ENCODE peak calls at places on chromosomes 4 and X, in nine cellular contexts. V is GM06990, F is Right ventricle myocardium superior, H is bronchial epithelial cell, L is dorsolateral prefrontal cortex, I is ELF-1, X is DMS 273 treated with DMSO at 0.1 percent for 48 hours, U is H4, O is Panc1. M is an unnamed sample.

GRCh38 chrX:46404774-46405173 is 140.4 kb downstream of the ZNF674 start:
- DNase-seq in I (no peak), F (no peak), V (no peak), H (no peak), X (no peak), U (no peak), L (no peak), O (no peak), M (no peak)

GRCh38 chr4:176002007-176002623 is 63.5 kb upstream of the WDR17 start:
- DNase-seq in F (no peak), I (peak), H (no peak), O (no peak), V (peak), U (peak), X (no peak), L (peak), M (no peak)

GRCh38 chrX:21905209-21905735 is 35.2 kb upstream of the SMS start:
- DNase-seq in I (peak), O (no peak), H (no peak), U (no peak), L (no peak), V (no peak), F (no peak), X (no peak), M (no peak)

GRCh38 chrX:20038966-20039365 is 48.1 kb upstream of the BCLAF3 start:
- DNase-seq in I (no peak), X (no peak), U (no peak), H (peak), L (no peak), V (no peak), O (no peak), F (no peak), M (no peak)

GRCh38 chr4:167826281-167826680 is 266.1 kb upstream of the ANXA10 start:
- DNase-seq in X (no peak), O (no peak), F (no peak), L (no peak), H (peak), U (peak), V (no peak), I (no peak), M (no peak)

GRCh38 chr4:170007113-170007512 is 19.1 kb downstream of the MFAP3L start:
- DNase-seq in I (no peak), F (no peak), U (peak), V (no peak), L (no peak), H (no peak), X (no peak), O (no peak), M (no peak)

GRCh38 chr4:121072080-121072835 is at the start of gene NDNF:
- DNase-seq in L (no peak), F (peak), O (no peak), H (no peak), U (peak), X (no peak), V (peak), I (peak), M (no peak)

GRCh38 chr4:54067163-54067562 is 2.8 kb upstream of the CHIC2 start:
- DNase-seq in U (peak), X (no peak), F (peak), L (no peak), O (no peak), H (peak), I (no peak), V (no peak), M (no peak)

GRCh38 chr4:123495530-123495929 is 98.9 kb downstream of the SPRY1 start:
- DNase-seq in L (no peak), U (no peak), I (no peak), V (no peak), F (no peak), O (no peak), H (peak), X (no peak), M (no peak)

GRCh38 chr4:128006592-128006991 is 41.4 kb downstream of the ABHD18 start:
- DNase-seq in F (no peak), L (no peak), O (no peak), V (no peak), X (no peak), I (no peak), U (no peak), H (peak), M (no peak)

GRCh38 chrX:24343719-24344118 is 16.7 kb upstream of the SUPT20HL1 start:
- DNase-seq in X (no peak), F (no peak), I (no peak), L (no peak), V (no peak), U (no peak), O (no peak), H (no peak), M (no peak)

GRCh38 chr4:498328-498919 is 532 bp downstream of the ZNF721 start:
- DNase-seq in V (no peak), O (no peak), I (no peak), L (no peak), U (no peak), H (no peak), F (no peak), X (no peak), M (no peak)

GRCh38 chr4:67393699-67394281 is 151.5 kb downstream of the CENPC start:
- DNase-seq in L (no peak), V (peak), X (no peak), F (no peak), I (no peak), H (peak), O (no peak), U (peak), M (peak)

GRCh38 chr4:188661502-188661901 is 522.3 kb downstream of the TRIML1 start:
- DNase-seq in X (no peak), O (no peak), L (no peak), V (no peak), I (no peak), H (no peak), F (no peak), U (no peak), M (no peak)

GRCh38 chr4:30600246-30600645 is 119.9 kb upstream of the PCDH7 start:
- DNase-seq in F (no peak), X (no peak), V (no peak), L (no peak), I (no peak), H (no peak), O (no peak), U (peak), M (no peak)

GRCh38 chr4:1252928-1253492 is 4.1 kb upstream of the CTBP1 start:
- DNase-seq in H (no peak), F (no peak), X (no peak), L (no peak), V (no peak), I (no peak), U (no peak), O (no peak), M (no peak)

GRCh38 chrX:18793601-18794089 is 86.2 kb downstream of the PPEF1 start:
- DNase-seq in V (no peak), L (no peak), X (no peak), U (peak), F (no peak), H (peak), I (peak), O (no peak), M (no peak)

GRCh38 chrX:9865804-9866471 is 79.7 kb downstream of the SHROOM2 start:
- DNase-seq in X (no peak), U (no peak), V (peak), H (peak), L (no peak), F (no peak), I (no peak), O (no peak), M (no peak)

GRCh38 chr4:91330555-91331137 is 973.1 kb upstream of the GRID2 start:
- DNase-seq in U (no peak), O (no peak), F (no peak), I (no peak), X (no peak), V (no peak), L (no peak), H (peak), M (no peak)

GRCh38 chr4:151484396-151485102 is 75.6 kb downstream of the FHIP1A start:
- DNase-seq in L (no peak), X (no peak), O (peak), U (peak), I (peak), F (no peak), H (peak), V (no peak), M (no peak)

GRCh38 chrX:47030339-47030738 is 47.9 kb upstream of the RGN start:
- DNase-seq in H (peak), V (peak), U (peak), I (no peak), L (no peak), X (peak), O (peak), F (no peak), M (peak)

GRCh38 chr4:55181606-55182005 is 56.2 kb upstream of the KDR start:
- DNase-seq in X (no peak), V (no peak), F (no peak), O (no peak), I (peak), U (peak), L (no peak), H (no peak), M (no peak)

GRCh38 chr4:80058740-80059139 is 14.3 kb downstream of the ANTXR2 start:
- DNase-seq in V (peak), L (no peak), X (no peak), O (no peak), I (no peak), U (no peak), H (peak), F (no peak), M (no peak)

GRCh38 chr4:81019016-81019415 is 11.5 kb upstream of the BMP3 start:
- DNase-seq in U (no peak), H (no peak), L (no peak), X (no peak), I (no peak), V (no peak), F (no peak), O (no peak), M (no peak)

GRCh38 chrX:1031521-1032430 is 180.7 kb downstream of the CRLF2 start:
- DNase-seq in O (no peak), F (no peak), X (no peak), L (no peak), H (no peak), U (no peak), I (no peak), V (no peak), M (no peak)

M was measured in glomerular endothelial cell.